ENCODE peak calls at places on chromosomes 5 and 9, in seven cellular contexts. M is AG04450, R is brain microvascular endothelial cell, F is fibroblast of pulmonary artery, U is spleen, G is PC-3, E is pancreas. D is an unnamed sample.

GRCh38 chr5:146877178-146877681 is 1.3 kb downstream of the PPP2R2B start:
- DNase-seq in F (no peak), M (no peak), U (no peak), E (no peak), G (no peak), R (no peak), D (no peak)

GRCh38 chr5:343461-344401 is 22.2 kb downstream of the AHRR start:
- DNase-seq in G (peak), U (no peak), F (peak), M (no peak), E (peak), R (peak), D (peak)

GRCh38 chr5:158752656-158752973 is 347.1 kb downstream of the EBF1 start:
- DNase-seq in E (no peak), G (no peak), U (no peak), F (no peak), R (no peak), M (no peak), D (no peak)

GRCh38 chr5:122352331-122352730 is 40.3 kb downstream of the SNCAIP start:
- DNase-seq in F (peak), G (no peak), M (no peak), U (no peak), E (no peak), R (no peak), D (peak)

GRCh38 chr5:12659675-12660074 is 755.4 kb upstream of the CTNND2 start:
- DNase-seq in M (no peak), R (no peak), E (no peak), F (no peak), U (no peak), G (no peak), D (no peak)

GRCh38 chr9:111909444-111909843 is 12.8 kb downstream of the UGCG start:
- DNase-seq in E (no peak), F (no peak), U (no peak), R (no peak), M (no peak), G (no peak), D (no peak)

GRCh38 chr5:129122560-129122959 is 28.0 kb downstream of the ISOC1 start:
- DNase-seq in F (no peak), U (no peak), R (no peak), M (no peak), E (no peak), G (peak), D (no peak)

GRCh38 chr9:21906878-21907277 is 87.3 kb downstream of the CDKN2A start:
- DNase-seq in G (no peak), F (no peak), R (peak), E (no peak), U (no peak), M (peak), D (no peak)

GRCh38 chr5:62780888-62781287 is 202.3 kb downstream of the LRRC70 start:
- DNase-seq in E (no peak), M (no peak), R (no peak), F (no peak), U (no peak), G (no peak), D (no peak)
- TF ChIP-seq CTCF in E (no peak), M (no peak), R (no peak), F (no peak), U (no peak), G (no peak), D (no peak)

GRCh38 chr5:30808996-30809395 is 384.5 kb upstream of the CDH6 start:
- DNase-seq in E (no peak), U (no peak), R (peak), G (peak), M (peak), F (peak), D (peak)

GRCh38 chr5:30809907-30810306 is 383.6 kb upstream of the CDH6 start:
- DNase-seq in R (no peak), U (no peak), M (no peak), E (no peak), G (no peak), F (no peak), D (no peak)

GRCh38 chr5:30802961-30803705 is 390.4 kb upstream of the CDH6 start:
- DNase-seq in M (no peak), U (no peak), E (no peak), F (no peak), R (peak), G (no peak), D (no peak)

GRCh38 chr5:30804739-30805313 is 388.7 kb upstream of the CDH6 start:
- DNase-seq in G (peak), F (peak), E (no peak), M (peak), R (peak), U (no peak), D (no peak)
- TF ChIP-seq CTCF in G (peak), F (peak), E (no peak), M (peak), R (peak), U (no peak), D (no peak)

DNA sequence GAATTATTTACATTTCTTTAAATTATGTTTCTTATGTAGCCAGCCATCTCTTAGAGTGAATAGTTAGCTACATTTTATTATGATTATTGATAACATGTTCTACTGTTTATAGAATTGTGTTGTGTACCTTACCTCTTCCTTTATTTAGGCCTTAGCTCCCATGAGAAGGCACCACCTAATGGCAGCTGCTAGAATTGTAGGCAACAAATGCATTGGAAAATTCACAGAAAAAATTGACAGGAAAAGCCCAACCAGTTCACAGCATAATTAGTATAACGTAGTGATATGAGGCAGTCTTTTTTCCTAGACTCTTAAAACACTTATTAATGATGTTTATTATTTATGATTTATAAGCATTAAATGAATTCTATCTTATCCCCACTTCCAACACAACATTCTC is 175.8 kb downstream of the WDR70 start:
- DNase-seq in G (peak), U (no peak), R (no peak), F (no peak), M (no peak), E (no peak), D (peak)
- TF ChIP-seq CTCF in G (peak), U (peak), R (peak), F (peak), M (peak), E (no peak), D (peak)

DNA sequence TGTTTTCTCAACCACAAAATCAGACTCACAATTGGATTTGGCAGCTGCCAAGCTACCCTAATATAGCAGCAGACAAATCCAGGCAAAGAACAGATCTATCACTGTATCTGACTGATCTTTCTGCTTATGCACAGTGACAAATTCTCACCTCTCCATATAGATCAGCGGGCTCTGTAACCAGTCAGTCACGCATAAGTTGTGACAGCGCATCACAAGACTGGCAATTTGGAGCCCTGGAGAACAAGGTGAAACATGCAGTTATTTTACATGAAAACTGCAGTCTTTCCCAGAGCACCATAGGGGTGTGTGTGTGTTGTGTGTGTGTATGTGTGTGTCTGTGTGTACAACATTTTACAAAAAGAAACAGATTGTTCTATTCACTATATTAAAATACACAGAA is 37.7 kb downstream of the RORB start:
- DNase-seq in R (no peak), G (no peak), E (no peak), F (no peak), M (no peak), U (no peak), D (no peak)
- TF ChIP-seq CTCF in R (no peak), G (no peak), E (no peak), F (no peak), M (no peak), U (no peak), D (no peak)

GRCh38 chr9:127595606-127596005 is 16.5 kb upstream of the STXBP1 start:
- DNase-seq in U (no peak), E (no peak), G (no peak), R (no peak), M (no peak), F (no peak), D (no peak)

GRCh38 chr9:127603226-127603625 is 8.9 kb upstream of the STXBP1 start:
- DNase-seq in M (no peak), U (no peak), E (no peak), G (no peak), R (no peak), F (no peak), D (no peak)

GRCh38 chr9:127598839-127599549 is 13.1 kb upstream of the STXBP1 start:
- DNase-seq in F (no peak), G (no peak), U (no peak), E (no peak), R (no peak), M (no peak), D (peak)

DNA sequence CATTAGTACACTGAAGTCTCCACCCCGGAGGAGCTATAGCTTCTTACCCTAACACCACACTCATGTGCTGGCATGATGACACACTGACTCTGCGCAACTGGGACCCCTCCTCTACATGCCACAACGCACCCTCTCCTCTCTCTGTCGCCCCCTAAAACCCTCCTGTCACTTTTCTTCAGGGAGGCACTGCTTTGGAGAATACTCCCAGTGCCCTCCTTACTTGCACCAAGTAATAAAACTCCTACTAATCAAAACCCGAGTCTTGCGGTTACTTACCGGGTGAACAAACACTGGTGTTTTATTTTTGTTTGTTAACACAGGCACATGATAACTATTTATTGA is 12.6 kb upstream of the STXBP1 start:
- DNase-seq in M (no peak), U (no peak), F (no peak), G (no peak), E (no peak), R (no peak), D (no peak)
- TF ChIP-seq CTCF in M (no peak), U (no peak), F (no peak), G (no peak), E (no peak), R (no peak), D (no peak)

D was measured in MCF 10A.